ENCODE peak calls at places on chromosomes 2 and 18, in five cellular contexts. D, R, J, G and A are unnamed samples. For H3K4me1 and H3K9me3, the result is how much of the 10 kb centered on the place peaks cover.

GRCh38 chr2:149661844-149662243 is 74.3 kb upstream of the MMADHC start:
- DNase-seq in D (no peak), R (no peak), G (no peak), J (no peak), A (no peak)

GRCh38 chr2:65999103-65999502 is 435.8 kb upstream of the MEIS1 start:
- DNase-seq in G (no peak), J (no peak), D (no peak), R (no peak), A (no peak)

GRCh38 chr2:148642891-148643416 is 1.6 kb upstream of the EPC2 start:
- DNase-seq in G (peak), J (no peak), R (no peak), D (no peak), A (no peak)

GRCh38 chr2:240886678-240887574 is 9.0 kb downstream of the MAB21L4 start:
- DNase-seq in R (peak), D (no peak), G (peak), J (no peak), A (no peak)

GRCh38 chr2:229408982-229409381 is 137.9 kb upstream of the PID1 start:
- DNase-seq in G (no peak), J (no peak), D (no peak), R (no peak), A (no peak)

GRCh38 chr2:142940606-142941223 is 63.3 kb downstream of the KYNU start:
- DNase-seq in D (no peak), J (no peak), G (no peak), R (no peak), A (no peak)

GRCh38 chr18:23689616-23690504 is 607 bp downstream of the LAMA3 start:
- DNase-seq in D (peak), R (peak), J (peak), G (peak), A (no peak)

GRCh38 chr2:70935468-70936164 is at the start of gene ATP6V1B1:
- DNase-seq in G (no peak), D (no peak), R (no peak), J (no peak), A (no peak)

GRCh38 chr18:57426187-57426586 is 9.0 kb upstream of the ONECUT2 start:
- DNase-seq in J (no peak), D (no peak), G (no peak), R (no peak), A (no peak)

GRCh38 chr2:46885376-46885775 is 30.2 kb downstream of the MCFD2 start:
- DNase-seq in D (no peak), J (no peak), G (no peak), R (no peak), A (no peak)

GRCh38 chr2:61620244-61621159 is 82.3 kb upstream of the XPO1 start:
- DNase-seq in J (no peak), G (peak), D (no peak), R (no peak), A (no peak)

GRCh38 chr2:217553202-217553601 is 449.6 kb downstream of the TNS1 start:
- DNase-seq in R (no peak), J (no peak), G (no peak), D (no peak), A (no peak)

GRCh38 chr2:217559084-217559483 is 443.7 kb downstream of the TNS1 start:
- DNase-seq in G (no peak), D (no peak), J (no peak), R (no peak), A (no peak)

GRCh38 chr2:217553689-217554088 is 449.1 kb downstream of the TNS1 start:
- DNase-seq in D (no peak), G (no peak), R (no peak), J (no peak), A (no peak)

GRCh38 chr2:217552081-217552480 is 450.7 kb downstream of the TNS1 start:
- DNase-seq in R (no peak), G (no peak), J (no peak), D (no peak), A (no peak)

GRCh38 chr2:217555075-217555876 is 447.5 kb downstream of the TNS1 start:
- DNase-seq in R (no peak), J (no peak), D (no peak), G (no peak), A (no peak)
- H3K4me1 ChIP-seq in R (under half), J (under half), D (under half), G (under half), A (under half)

GRCh38 chr18:10064267-10064666 is 150.5 kb downstream of the VAPA start:
- DNase-seq in G (peak), D (peak), R (no peak), J (no peak), A (no peak)
- H3K27ac ChIP-seq in G (no peak), D (peak), R (no peak), J (no peak), A (no peak)

GRCh38 chr18:63082661-63083531 is 236.7 kb downstream of the BCL2 start:
- DNase-seq in J (no peak), D (no peak), R (no peak), G (no peak), A (no peak)
- H3K9me3 ChIP-seq in J (under half), D (under half), R (under half), G (under half), A (under half)

GRCh38 chr2:101699939-101700442 is 2.5 kb downstream of the MAP4K4 start:
- DNase-seq in D (no peak), G (no peak), J (no peak), R (no peak), A (no peak)
- H3K4me1 ChIP-seq in D (half or more), G (under half), J (under half), R (under half), A (under half)

DNA sequence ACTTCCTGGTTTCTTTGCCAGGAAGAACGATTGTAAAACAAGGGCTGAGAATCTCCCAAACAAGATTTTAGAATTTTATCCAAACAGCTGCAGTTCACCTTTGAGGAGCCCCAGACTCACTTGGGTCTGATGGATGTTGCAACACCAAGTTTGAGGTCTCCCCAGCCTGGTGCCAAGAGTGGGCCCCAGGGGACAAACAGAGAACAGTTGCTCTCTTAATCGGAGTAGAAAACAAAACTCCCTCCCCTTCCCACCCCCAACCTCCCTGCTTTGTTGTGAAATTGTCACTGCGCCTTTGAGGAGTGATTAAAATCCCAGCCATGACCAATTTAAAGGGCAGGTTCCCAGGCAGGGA is 141.1 kb downstream of the BCL2 start:
- DNase-seq in J (no peak), D (peak), R (no peak), G (peak), A (no peak)
- H3K27ac ChIP-seq in J (peak), D (peak), R (no peak), G (no peak), A (no peak)

DNA sequence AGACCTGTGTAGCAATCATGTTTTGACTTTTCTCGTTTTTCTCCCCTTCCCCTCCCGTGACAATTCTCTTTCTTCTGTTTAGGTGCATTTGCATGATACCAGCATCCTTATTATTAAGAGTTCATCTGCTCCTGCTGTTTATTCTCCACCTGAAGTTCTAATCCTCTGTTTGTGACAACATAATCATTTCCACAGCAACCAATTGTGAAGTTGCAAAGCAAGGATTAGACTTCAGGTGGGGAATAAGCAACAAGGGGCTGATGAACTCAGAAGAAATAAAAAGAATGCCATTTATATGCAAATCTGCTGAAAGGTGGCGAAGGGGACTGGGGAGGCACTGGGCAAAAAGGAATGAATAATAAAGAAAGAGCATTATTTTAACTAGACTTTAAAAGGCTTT is 124.8 kb upstream of the LINC00305 start:
- DNase-seq in D (no peak), J (no peak), R (no peak), G (no peak), A (no peak)
- H3K9me3 ChIP-seq in D (under half), J (under half), R (under half), G (under half), A (under half)